ENCODE peak calls at places on chromosomes 16 and 17, in eight cellular contexts. One of them, this sample, is unnamed.

GRCh38 chr17:31580331-31581021 is 189.0 kb downstream of the RAB11FIP4 start:
- DNase-seq in T follicular helper cell: no peak
- DNase-seq in body of pancreas: peak; percentile 39
- DNase-seq in fibroblast of lung: peak; percentile 86
- DNase-seq in MM.1S: no peak
- DNase-seq in neural progenitor cell: no peak
- DNase-seq in hepatic stellate cell: peak; percentile 60
- DNase-seq in kidney tubule cell: peak; percentile 85
- DNase-seq in this sample: no peak

GRCh38 chr17:77254961-77255741 is 114.4 kb downstream of the SEC14L1 start:
- DNase-seq in kidney tubule cell: peak; percentile 100
- DNase-seq in neural progenitor cell: peak; percentile 25
- DNase-seq in hepatic stellate cell: peak; percentile 97
- DNase-seq in fibroblast of lung: peak; percentile 88
- DNase-seq in T follicular helper cell: no peak
- DNase-seq in MM.1S: no peak
- DNase-seq in body of pancreas: no peak
- DNase-seq in this sample: no peak

GRCh38 chr16:27235938-27236245 is 32.6 kb downstream of the KDM8 start:
- DNase-seq in T follicular helper cell: no peak
- DNase-seq in fibroblast of lung: no peak
- DNase-seq in kidney tubule cell: no peak
- DNase-seq in body of pancreas: no peak
- DNase-seq in MM.1S: no peak
- DNase-seq in neural progenitor cell: no peak
- DNase-seq in hepatic stellate cell: no peak
- DNase-seq in this sample: no peak

GRCh38 chr17:50909765-50910661 is 43.9 kb upstream of the TOB1 start:
- DNase-seq in body of pancreas: no peak
- DNase-seq in hepatic stellate cell: no peak
- DNase-seq in fibroblast of lung: no peak
- DNase-seq in MM.1S: no peak
- DNase-seq in neural progenitor cell: no peak
- DNase-seq in kidney tubule cell: no peak
- DNase-seq in T follicular helper cell: peak; percentile 63
- DNase-seq in this sample: no peak

GRCh38 chr17:59327891-59328290 is 3.6 kb upstream of the YPEL2 start:
- DNase-seq in neural progenitor cell: no peak
- DNase-seq in kidney tubule cell: peak; percentile 58
- DNase-seq in hepatic stellate cell: no peak
- DNase-seq in body of pancreas: no peak
- DNase-seq in T follicular helper cell: no peak
- DNase-seq in fibroblast of lung: no peak
- DNase-seq in MM.1S: no peak
- DNase-seq in this sample: no peak

GRCh38 chr16:21702259-21702658 is 38.5 kb downstream of the OTOA start:
- DNase-seq in T follicular helper cell: no peak
- DNase-seq in fibroblast of lung: no peak
- DNase-seq in neural progenitor cell: no peak
- DNase-seq in body of pancreas: no peak
- DNase-seq in MM.1S: no peak
- DNase-seq in kidney tubule cell: no peak
- DNase-seq in hepatic stellate cell: no peak
- DNase-seq in this sample: no peak

GRCh38 chr17:74008196-74008595 is 195.3 kb upstream of the RPL38 start:
- DNase-seq in kidney tubule cell: peak; percentile 3
- DNase-seq in body of pancreas: no peak
- DNase-seq in fibroblast of lung: no peak
- DNase-seq in neural progenitor cell: peak; percentile 59
- DNase-seq in T follicular helper cell: no peak
- DNase-seq in MM.1S: no peak
- DNase-seq in hepatic stellate cell: no peak
- DNase-seq in this sample: no peak

GRCh38 chr17:13024526-13025263 is 6.9 kb upstream of the ELAC2 start:
- DNase-seq in fibroblast of lung: peak; percentile 60
- DNase-seq in MM.1S: peak; percentile 65
- DNase-seq in T follicular helper cell: peak; percentile 52
- DNase-seq in body of pancreas: peak; percentile 78
- DNase-seq in kidney tubule cell: peak; percentile 59
- DNase-seq in neural progenitor cell: peak; percentile 86
- DNase-seq in hepatic stellate cell: peak; percentile 67
- DNase-seq in this sample: peak; percentile 74

GRCh38 chr17:38559880-38560230 is 45.9 kb downstream of the SRCIN1 start:
- DNase-seq in T follicular helper cell: no peak
- DNase-seq in hepatic stellate cell: no peak
- DNase-seq in fibroblast of lung: no peak
- DNase-seq in MM.1S: no peak
- DNase-seq in neural progenitor cell: no peak
- DNase-seq in body of pancreas: no peak
- DNase-seq in kidney tubule cell: no peak
- DNase-seq in this sample: no peak

GRCh38 chr16:50718761-50719400 is 23.0 kb upstream of the CYLD start:
- DNase-seq in MM.1S: no peak
- DNase-seq in T follicular helper cell: no peak
- DNase-seq in kidney tubule cell: no peak
- DNase-seq in fibroblast of lung: no peak
- DNase-seq in neural progenitor cell: no peak
- DNase-seq in body of pancreas: no peak
- DNase-seq in hepatic stellate cell: no peak
- DNase-seq in this sample: no peak

GRCh38 chr16:73572135-73572534 is 524.2 kb upstream of the ZFHX3 start:
- DNase-seq in body of pancreas: peak; percentile 54
- DNase-seq in kidney tubule cell: peak; percentile 64
- DNase-seq in T follicular helper cell: no peak
- DNase-seq in neural progenitor cell: peak; percentile 62
- DNase-seq in MM.1S: no peak
- DNase-seq in hepatic stellate cell: no peak
- DNase-seq in fibroblast of lung: no peak
- DNase-seq in this sample: no peak

GRCh38 chr17:27968206-27968732 is 74.2 kb upstream of the NLK start:
- DNase-seq in body of pancreas: peak; percentile 89
- DNase-seq in fibroblast of lung: no peak
- DNase-seq in neural progenitor cell: no peak
- DNase-seq in kidney tubule cell: no peak
- DNase-seq in hepatic stellate cell: no peak
- DNase-seq in T follicular helper cell: no peak
- DNase-seq in MM.1S: no peak
- DNase-seq in this sample: no peak

GRCh38 chr16:25060920-25061319 is 45.8 kb upstream of the ARHGAP17 start:
- DNase-seq in neural progenitor cell: no peak
- DNase-seq in MM.1S: no peak
- DNase-seq in hepatic stellate cell: no peak
- DNase-seq in body of pancreas: no peak
- DNase-seq in fibroblast of lung: no peak
- DNase-seq in T follicular helper cell: no peak
- DNase-seq in kidney tubule cell: no peak
- DNase-seq in this sample: no peak

GRCh38 chr16:2260250-2260649 is 7.7 kb downstream of the RNPS1 start:
- DNase-seq in MM.1S: no peak
- DNase-seq in fibroblast of lung: no peak
- DNase-seq in T follicular helper cell: no peak
- DNase-seq in neural progenitor cell: no peak
- DNase-seq in body of pancreas: no peak
- DNase-seq in hepatic stellate cell: no peak
- DNase-seq in kidney tubule cell: no peak
- DNase-seq in this sample: no peak

GRCh38 chr17:76550712-76551615 is 11.1 kb downstream of the PRCD start:
- DNase-seq in T follicular helper cell: no peak
- DNase-seq in kidney tubule cell: peak; percentile 86
- DNase-seq in fibroblast of lung: peak; percentile 62
- DNase-seq in hepatic stellate cell: no peak
- DNase-seq in body of pancreas: no peak
- DNase-seq in MM.1S: no peak
- DNase-seq in neural progenitor cell: no peak
- DNase-seq in this sample: no peak

GRCh38 chr17:58333396-58334207 is 5.0 kb upstream of the TSPOAP1 start:
- DNase-seq in fibroblast of lung: no peak
- DNase-seq in hepatic stellate cell: no peak
- DNase-seq in MM.1S: no peak
- DNase-seq in neural progenitor cell: no peak
- DNase-seq in T follicular helper cell: no peak
- DNase-seq in body of pancreas: no peak
- DNase-seq in kidney tubule cell: no peak
- DNase-seq in this sample: no peak

GRCh38 chr16:87047221-87048037 is 269.8 kb downstream of the C16orf95 start:
- DNase-seq in MM.1S: no peak
- DNase-seq in body of pancreas: no peak
- DNase-seq in fibroblast of lung: peak; percentile 27
- DNase-seq in neural progenitor cell: no peak
- DNase-seq in hepatic stellate cell: no peak
- DNase-seq in kidney tubule cell: no peak
- DNase-seq in T follicular helper cell: no peak
- DNase-seq in this sample: no peak

This sample was measured in neuronal stem cell.